ENCODE peak calls at places on chromosome 21, in four cellular contexts. One of them, this sample, is unnamed.

GRCh38 chr21:15848632-15849031 is 118.8 kb downstream of the USP25 start:
- DNase-seq in trophoblast cell: no peak
- DNase-seq in mesenchymal stem cell: no peak
- DNase-seq in H1: no peak
- DNase-seq in this sample: no peak

GRCh38 chr21:19853061-19853460 is 1145.1 kb upstream of the NCAM2 start:
- DNase-seq in H1: no peak
- DNase-seq in trophoblast cell: no peak
- DNase-seq in mesenchymal stem cell: no peak
- DNase-seq in this sample: no peak

GRCh38 chr21:33070921-33071877 is 1.3 kb downstream of the OLIG1 start:
- DNase-seq in mesenchymal stem cell: peak; percentile 23
- DNase-seq in H1: peak; percentile 72
- DNase-seq in trophoblast cell: no peak
- DNase-seq in this sample: no peak

GRCh38 chr21:35275776-35276175 is 226.7 kb upstream of the RUNX1 start:
- DNase-seq in mesenchymal stem cell: no peak
- DNase-seq in H1: no peak
- DNase-seq in trophoblast cell: no peak
- DNase-seq in this sample: no peak

GRCh38 chr21:31220567-31220966 is 123.5 kb downstream of the TIAM1 start:
- DNase-seq in H1: no peak
- DNase-seq in trophoblast cell: no peak
- DNase-seq in mesenchymal stem cell: peak; percentile 20
- DNase-seq in this sample: peak; percentile 38

GRCh38 chr21:46604975-46605758 is at the start of gene S100B:
- DNase-seq in H1: peak; percentile 63
- DNase-seq in mesenchymal stem cell: no peak
- DNase-seq in trophoblast cell: no peak
- DNase-seq in this sample: no peak

GRCh38 chr21:27268290-27268689 is 301.4 kb upstream of the ADAMTS5 start:
- DNase-seq in H1: no peak
- DNase-seq in trophoblast cell: no peak
- DNase-seq in mesenchymal stem cell: no peak
- DNase-seq in this sample: no peak

GRCh38 chr21:41876396-41876795 is 2.7 kb downstream of the PRDM15 start:
- DNase-seq in mesenchymal stem cell: no peak
- DNase-seq in trophoblast cell: no peak
- DNase-seq in H1: no peak
- DNase-seq in this sample: no peak

GRCh38 chr21:44337941-44338895 is 972 bp downstream of the CFAP410 start:
- DNase-seq in mesenchymal stem cell: peak; percentile 78
- DNase-seq in trophoblast cell: peak; percentile 35
- DNase-seq in H1: peak; percentile 75
- DNase-seq in this sample: peak; percentile 53

GRCh38 chr21:37829447-37829846 is 86.8 kb downstream of the KCNJ6 start:
- DNase-seq in mesenchymal stem cell: peak; percentile 65
- DNase-seq in trophoblast cell: no peak
- DNase-seq in H1: no peak
- DNase-seq in this sample: no peak

GRCh38 chr21:36155603-36156338 is 853 bp upstream of the DOP1B start:
- DNase-seq in H1: peak; percentile 64
- DNase-seq in trophoblast cell: peak; percentile 95
- DNase-seq in mesenchymal stem cell: no peak
- DNase-seq in this sample: no peak

GRCh38 chr21:27631471-27631870 is 664.6 kb upstream of the ADAMTS5 start:
- DNase-seq in H1: no peak
- DNase-seq in trophoblast cell: peak; percentile 24
- DNase-seq in mesenchymal stem cell: no peak
- DNase-seq in this sample: no peak

GRCh38 chr21:34836103-34836932 is 167.5 kb downstream of the CLIC6 start:
- DNase-seq in mesenchymal stem cell: peak; percentile 100
- DNase-seq in H1: no peak
- DNase-seq in trophoblast cell: peak; percentile 99
- DNase-seq in this sample: no peak

GRCh38 chr21:37868896-37869295 is 47.4 kb downstream of the KCNJ6 start:
- DNase-seq in mesenchymal stem cell: peak; percentile 81
- DNase-seq in trophoblast cell: peak; percentile 70
- DNase-seq in H1: no peak
- DNase-seq in this sample: no peak

GRCh38 chr21:15617968-15618367 is 111.8 kb upstream of the USP25 start:
- DNase-seq in mesenchymal stem cell: peak; percentile 54
- DNase-seq in H1: no peak
- DNase-seq in trophoblast cell: no peak
- DNase-seq in this sample: peak; percentile 41

GRCh38 chr21:38333290-38334272 is 76.8 kb downstream of the KCNJ15 start:
- DNase-seq in mesenchymal stem cell: peak; percentile 24
- DNase-seq in trophoblast cell: no peak
- DNase-seq in H1: no peak
- DNase-seq in this sample: no peak

GRCh38 chr21:36124395-36124794 is 10.5 kb upstream of the CBR3 start:
- DNase-seq in H1: no peak
- DNase-seq in mesenchymal stem cell: no peak
- DNase-seq in trophoblast cell: no peak
- DNase-seq in this sample: no peak

GRCh38 chr21:36499578-36500471 is 19.9 kb upstream of the CLDN14 start:
- DNase-seq in trophoblast cell: no peak
- DNase-seq in mesenchymal stem cell: no peak
- DNase-seq in H1: no peak
- DNase-seq in this sample: no peak

GRCh38 chr21:33682992-33683627 is 40.8 kb downstream of the ITSN1 start:
- DNase-seq in mesenchymal stem cell: peak; percentile 76
- DNase-seq in H1: no peak
- DNase-seq in trophoblast cell: peak; percentile 82
- DNase-seq in this sample: no peak

GRCh38 chr21:33825898-33826297 is 89.7 kb downstream of the ATP5PO start:
- DNase-seq in H1: no peak
- DNase-seq in mesenchymal stem cell: peak; percentile 23
- DNase-seq in trophoblast cell: no peak
- DNase-seq in this sample: no peak

GRCh38 chr21:26169611-26170470 is 729 bp downstream of the APP start:
- DNase-seq in mesenchymal stem cell: peak; percentile 81
- DNase-seq in trophoblast cell: no peak
- DNase-seq in H1: peak; percentile 63
- DNase-seq in this sample: peak; percentile 58

GRCh38 chr21:25956993-25957714 is 213.4 kb downstream of the APP start:
- DNase-seq in mesenchymal stem cell: peak; percentile 52
- DNase-seq in H1: no peak
- DNase-seq in trophoblast cell: no peak
- DNase-seq in this sample: no peak

GRCh38 chr21:14290584-14290983 is 74.6 kb downstream of the RBM11 start:
- DNase-seq in mesenchymal stem cell: no peak
- DNase-seq in H1: no peak
- DNase-seq in trophoblast cell: no peak
- DNase-seq in this sample: no peak

GRCh38 chr21:41130883-41131282 is 37.1 kb upstream of the BACE2 start:
- DNase-seq in trophoblast cell: no peak
- DNase-seq in H1: no peak
- DNase-seq in mesenchymal stem cell: no peak
- DNase-seq in this sample: no peak

GRCh38 chr21:36431252-36431651 is 46.1 kb downstream of the CHAF1B start:
- DNase-seq in H1: no peak
- DNase-seq in mesenchymal stem cell: no peak
- DNase-seq in trophoblast cell: no peak
- DNase-seq in this sample: no peak

GRCh38 chr21:28883931-28884330 is 108.7 kb downstream of the LTN1 start:
- DNase-seq in trophoblast cell: no peak
- DNase-seq in H1: no peak
- DNase-seq in mesenchymal stem cell: no peak
- DNase-seq in this sample: no peak
- H4K8ac ChIP-seq in trophoblast cell: no peak overlapping the region
- H4K8ac ChIP-seq in H1: no peak overlapping the region
- H4K8ac ChIP-seq in mesenchymal stem cell: no peak overlapping the region
- H4K8ac ChIP-seq in this sample: no peak overlapping the region

GRCh38 chr21:42924433-42924751 is 1.0 kb downstream of the ERVH48-1 start:
- DNase-seq in H1: no peak
- DNase-seq in mesenchymal stem cell: no peak
- DNase-seq in trophoblast cell: no peak
- DNase-seq in this sample: no peak
- H3K4me3 ChIP-seq in H1: no peak overlapping the region
- H3K4me3 ChIP-seq in mesenchymal stem cell: no peak overlapping the region
- H3K4me3 ChIP-seq in trophoblast cell: no peak overlapping the region
- H3K4me3 ChIP-seq in this sample: no peak overlapping the region

GRCh38 chr21:45387506-45387905 is 17.5 kb upstream of the COL18A1 start:
- DNase-seq in trophoblast cell: no peak
- DNase-seq in H1: no peak
- DNase-seq in mesenchymal stem cell: peak; percentile 6
- DNase-seq in this sample: no peak
- H2BK12ac ChIP-seq in trophoblast cell: no peak overlapping the region
- H2BK12ac ChIP-seq in H1: no peak overlapping the region
- H2BK12ac ChIP-seq in mesenchymal stem cell: peak overlapping the region; percentile 67
- H2BK12ac ChIP-seq in this sample: no peak overlapping the region

GRCh38 chr21:29365636-29366305 is 67.0 kb downstream of the BACH1 start:
- DNase-seq in trophoblast cell: no peak
- DNase-seq in mesenchymal stem cell: no peak
- DNase-seq in H1: no peak
- DNase-seq in this sample: no peak
- H4K8ac ChIP-seq in trophoblast cell: no peak overlapping the region
- H4K8ac ChIP-seq in mesenchymal stem cell: no peak overlapping the region
- H4K8ac ChIP-seq in H1: no peak overlapping the region
- H4K8ac ChIP-seq in this sample: no peak overlapping the region